ENCODE peak calls at places on chromosomes 7 and 10, in five cellular contexts. W is LHCN-M2; G is Caco-2; V is stimulated activated CD4-positive, alpha-beta T cell treated with anti-CD3 and anti-CD28 coated beads, Interleukin-1b, Interleukin-23, amount 100 ng/mL, for 1 hour; J is tibial artery. M is an unnamed sample.

GRCh38 chr7:128172151-128172550 is 68.9 kb upstream of the LEP start:
- DNase-seq in G (no peak), W (no peak), J (no peak), V (no peak), M (no peak)

GRCh38 chr10:24988831-24989769 is 26.9 kb downstream of the ENKUR start:
- DNase-seq in W (no peak), G (no peak), V (no peak), J (no peak), M (no peak)

GRCh38 chr10:5555881-5556280 is 31.1 kb downstream of the CALML3 start:
- DNase-seq in V (no peak), J (no peak), W (no peak), G (peak), M (no peak)

GRCh38 chr10:28444031-28444430 is 88.9 kb upstream of the WAC start:
- DNase-seq in W (no peak), G (no peak), V (no peak), J (no peak), M (no peak)

GRCh38 chr10:112906945-112907344 is 43.1 kb upstream of the TCF7L2 start:
- DNase-seq in V (no peak), J (peak), W (no peak), G (no peak), M (no peak)

GRCh38 chr7:111568870-111569462 is 6.7 kb upstream of the IMMP2L start:
- DNase-seq in G (no peak), J (no peak), V (no peak), W (no peak), M (no peak)

GRCh38 chr7:151941009-151941408 is 15.2 kb upstream of the GALNTL5 start:
- DNase-seq in W (no peak), V (no peak), J (no peak), G (no peak), M (no peak)

GRCh38 chr10:57962839-57963238 is 304.9 kb downstream of the IPMK start:
- DNase-seq in V (no peak), G (no peak), J (no peak), W (no peak), M (no peak)

GRCh38 chr7:73442222-73442902 is 8.8 kb downstream of the FZD9 start:
- DNase-seq in W (no peak), J (peak), V (no peak), G (peak), M (no peak)

GRCh38 chr10:73168486-73168844 is 546 bp downstream of the FAM149B1 start:
- DNase-seq in V (no peak), W (no peak), J (no peak), G (no peak), M (no peak)